ENCODE peak calls at places on chromosomes 11 and 22, in five cellular contexts. One of them, this sample, is unnamed.
A peak's percentile ranks its signal among the peaks of the same experiment; 100 is the strongest.

GRCh38 chr11:22707119-22707899 is 40.9 kb downstream of the GAS2 start:
- DNase-seq in sigmoid colon: no peak
- DNase-seq in A549: no peak
- DNase-seq in transverse colon: no peak
- DNase-seq in ovary: no peak
- DNase-seq in this sample: no peak

GRCh38 chr11:92453055-92453454 is 228.4 kb downstream of the FAT3 start:
- DNase-seq in ovary: no peak
- DNase-seq in A549: no peak
- DNase-seq in sigmoid colon: no peak
- DNase-seq in transverse colon: no peak
- DNase-seq in this sample: no peak

GRCh38 chr11:114889464-114890065 is 211.2 kb downstream of the NXPE2 start:
- DNase-seq in transverse colon: no peak
- DNase-seq in sigmoid colon: no peak
- DNase-seq in A549: no peak
- DNase-seq in ovary: no peak
- DNase-seq in this sample: no peak

GRCh38 chr11:86460461-86461404 is 86.0 kb downstream of the CCDC81 start:
- DNase-seq in A549: no peak
- DNase-seq in sigmoid colon: no peak
- DNase-seq in transverse colon: no peak
- DNase-seq in ovary: no peak
- DNase-seq in this sample: no peak

GRCh38 chr11:93568726-93569125 is 25.5 kb upstream of the SMCO4 start:
- DNase-seq in transverse colon: no peak
- DNase-seq in A549: no peak
- DNase-seq in sigmoid colon: no peak
- DNase-seq in ovary: no peak
- DNase-seq in this sample: no peak

GRCh38 chr11:122717264-122717867 is 61.8 kb downstream of the UBASH3B start:
- DNase-seq in ovary: no peak
- DNase-seq in A549: no peak
- DNase-seq in transverse colon: peak; percentile 64
- DNase-seq in sigmoid colon: no peak
- DNase-seq in this sample: no peak

GRCh38 chr22:47047321-47048122 is 285.1 kb downstream of the TBC1D22A start:
- DNase-seq in sigmoid colon: peak; percentile 41
- DNase-seq in transverse colon: no peak
- DNase-seq in ovary: no peak
- DNase-seq in A549: no peak
- DNase-seq in this sample: peak; percentile 45

GRCh38 chr11:76625787-76626186 is 44.8 kb downstream of the LRRC32 start:
- DNase-seq in transverse colon: no peak
- DNase-seq in A549: peak; percentile 16
- DNase-seq in ovary: no peak
- DNase-seq in sigmoid colon: no peak
- DNase-seq in this sample: no peak

GRCh38 chr11:47060807-47061206 is 115.9 kb downstream of the ARFGAP2 start:
- DNase-seq in transverse colon: no peak
- DNase-seq in A549: peak; percentile 31
- DNase-seq in ovary: no peak
- DNase-seq in sigmoid colon: no peak
- DNase-seq in this sample: no peak

GRCh38 chr11:82823635-82824614 is 76.3 kb downstream of the PRCP start:
- DNase-seq in ovary: no peak
- DNase-seq in transverse colon: no peak
- DNase-seq in A549: no peak
- DNase-seq in sigmoid colon: no peak
- DNase-seq in this sample: no peak

GRCh38 chr22:36252754-36253522 is at the start of gene APOL1:
- DNase-seq in transverse colon: peak; percentile 71
- DNase-seq in sigmoid colon: peak; percentile 85
- DNase-seq in A549: peak; percentile 19
- DNase-seq in ovary: peak; percentile 60
- DNase-seq in this sample: no peak

GRCh38 chr11:22173532-22173931 is 19.4 kb upstream of the ANO5 start:
- DNase-seq in sigmoid colon: no peak
- DNase-seq in transverse colon: no peak
- DNase-seq in A549: no peak
- DNase-seq in ovary: no peak
- DNase-seq in this sample: no peak

GRCh38 chr22:39351689-39352214 is 2.0 kb downstream of the SYNGR1 start:
- DNase-seq in transverse colon: no peak
- DNase-seq in sigmoid colon: no peak
- DNase-seq in A549: no peak
- DNase-seq in ovary: no peak
- DNase-seq in this sample: no peak

GRCh38 chr11:12963789-12964536 is 45.2 kb upstream of the RASSF10 start:
- DNase-seq in sigmoid colon: peak; percentile 73
- DNase-seq in transverse colon: peak; percentile 72
- DNase-seq in ovary: peak; percentile 60
- DNase-seq in A549: peak; percentile 70
- DNase-seq in this sample: peak; percentile 78

GRCh38 chr22:43094085-43094484 is 4.9 kb upstream of the TTLL1 start:
- DNase-seq in sigmoid colon: no peak
- DNase-seq in ovary: no peak
- DNase-seq in transverse colon: peak; percentile 62
- DNase-seq in A549: peak; percentile 60
- DNase-seq in this sample: no peak

GRCh38 chr22:39253427-39254070 is 8.8 kb upstream of the PDGFB start:
- DNase-seq in A549: peak; percentile 81
- DNase-seq in sigmoid colon: no peak
- DNase-seq in transverse colon: peak; percentile 38
- DNase-seq in ovary: peak; percentile 73
- DNase-seq in this sample: no peak

GRCh38 chr11:105297463-105297862 is 157.9 kb upstream of the CARD18 start:
- DNase-seq in sigmoid colon: no peak
- DNase-seq in A549: no peak
- DNase-seq in ovary: no peak
- DNase-seq in transverse colon: no peak
- DNase-seq in this sample: no peak

GRCh38 chr11:56207796-56208195 is 26.3 kb downstream of the OR5T2 start:
- DNase-seq in sigmoid colon: no peak
- DNase-seq in ovary: no peak
- DNase-seq in transverse colon: no peak
- DNase-seq in A549: no peak
- DNase-seq in this sample: no peak
- TF ChIP-seq EP300 in sigmoid colon: no peak
- TF ChIP-seq EP300 in ovary: no peak
- TF ChIP-seq EP300 in transverse colon: no peak
- TF ChIP-seq EP300 in A549: no peak
- TF ChIP-seq EP300 in this sample: no peak

DNA sequence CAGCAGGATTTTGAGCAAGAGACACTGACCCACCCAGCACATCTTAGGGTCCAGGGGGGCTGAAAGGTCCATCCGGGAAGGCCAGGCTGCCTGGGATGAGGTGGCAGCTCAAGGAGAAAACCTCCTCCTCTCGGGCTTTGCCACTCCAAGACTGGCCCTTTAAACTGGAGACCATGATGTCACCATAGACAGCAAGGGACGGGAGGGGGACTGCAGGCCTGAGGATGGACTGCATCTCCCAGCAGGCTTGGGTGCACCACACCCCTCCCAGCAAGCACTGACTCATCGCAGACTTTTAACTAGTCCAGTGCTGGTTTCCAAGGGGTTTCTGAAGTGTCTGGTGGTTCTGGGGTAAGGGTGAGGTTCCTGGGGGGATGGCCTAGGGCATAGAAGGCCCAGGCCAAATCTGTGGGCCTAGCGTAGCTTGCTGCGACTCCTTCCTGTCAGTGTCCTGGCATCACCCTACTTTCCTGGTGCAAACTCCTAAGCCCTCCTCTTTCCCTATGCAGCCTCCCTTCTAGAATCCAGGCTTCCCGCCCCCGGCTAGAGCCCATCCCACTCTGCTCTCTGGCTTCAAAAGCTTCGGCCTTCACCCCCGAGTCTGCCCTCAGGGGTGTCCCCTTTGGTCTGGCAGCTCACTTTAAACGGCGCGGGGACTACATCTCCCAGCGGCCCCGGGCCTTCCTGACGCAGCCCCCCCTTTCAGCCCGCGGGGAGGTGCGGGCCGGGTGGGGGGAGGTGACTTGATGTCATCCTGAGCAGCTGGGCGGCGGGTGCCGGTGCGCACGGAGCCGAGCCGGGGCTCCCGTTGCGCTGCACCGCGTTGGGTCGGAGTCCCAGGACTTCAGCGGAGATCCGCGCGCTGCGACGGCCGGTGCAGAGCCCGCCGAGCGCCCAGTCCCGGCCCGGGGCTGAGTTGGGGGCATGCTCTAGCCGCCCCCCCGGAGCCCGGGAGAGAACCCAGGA is at the start of gene PPP2R5B:
- DNase-seq in transverse colon: peak; percentile 96
- DNase-seq in sigmoid colon: peak; percentile 98
- DNase-seq in ovary: peak; percentile 90
- DNase-seq in A549: peak; percentile 93
- DNase-seq in this sample: peak; percentile 95
- TF ChIP-seq EP300 in transverse colon: no peak
- TF ChIP-seq EP300 in sigmoid colon: no peak
- TF ChIP-seq EP300 in ovary: peak; percentile 18
- TF ChIP-seq EP300 in A549: no peak
- TF ChIP-seq EP300 in this sample: no peak

GRCh38 chr11:88202498-88202897 is 27.3 kb upstream of the RAB38 start:
- DNase-seq in A549: no peak
- DNase-seq in transverse colon: no peak
- DNase-seq in ovary: no peak
- DNase-seq in sigmoid colon: no peak
- DNase-seq in this sample: no peak
- TF ChIP-seq EP300 in A549: no peak
- TF ChIP-seq EP300 in transverse colon: no peak
- TF ChIP-seq EP300 in ovary: no peak
- TF ChIP-seq EP300 in sigmoid colon: no peak
- TF ChIP-seq EP300 in this sample: no peak

DNA sequence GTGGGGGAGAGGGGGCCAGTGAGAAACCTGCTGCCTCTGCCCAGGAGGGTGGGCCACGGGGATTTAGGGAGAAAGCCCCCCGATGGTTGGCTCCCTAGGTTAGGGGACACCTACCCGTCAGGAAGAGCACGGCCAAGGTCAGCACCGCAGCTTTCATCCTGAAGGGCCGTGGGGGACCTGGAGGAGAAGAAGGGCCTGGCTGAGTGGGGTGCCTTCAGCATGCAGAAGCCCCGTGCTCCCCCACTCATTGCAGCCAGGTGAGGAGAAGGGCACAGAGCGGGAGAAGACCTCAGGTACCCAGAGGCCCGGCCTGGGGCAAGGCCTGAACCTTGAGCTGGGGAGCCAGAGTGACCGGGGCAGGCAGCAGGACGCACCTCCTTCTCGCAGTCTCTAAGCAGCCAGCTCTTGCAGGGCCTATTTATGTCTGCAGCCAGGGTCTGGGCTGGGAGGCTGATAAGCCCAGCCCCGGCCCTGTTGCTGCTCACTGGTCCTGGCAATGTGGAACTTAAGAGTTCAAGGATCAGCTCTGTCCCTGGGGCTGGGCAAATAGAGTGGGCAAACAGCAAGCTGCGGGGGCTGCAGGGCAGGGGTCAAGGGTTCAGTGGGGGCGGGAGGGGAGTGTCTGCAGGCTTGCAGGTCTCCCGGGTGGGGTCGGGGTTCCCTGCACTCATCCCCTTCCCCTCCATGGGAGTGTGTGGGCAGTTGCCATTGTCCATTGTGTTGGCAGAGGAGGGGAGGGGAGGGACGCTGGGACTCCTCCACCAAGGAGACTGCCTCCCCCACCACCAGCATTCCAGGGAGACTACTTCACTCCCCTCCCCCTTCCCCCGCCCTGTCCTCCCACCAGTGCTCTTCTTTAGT is at the start of gene APOA1:
- DNase-seq in A549: no peak
- DNase-seq in sigmoid colon: peak; percentile 42
- DNase-seq in transverse colon: no peak
- DNase-seq in ovary: peak; percentile 57
- DNase-seq in this sample: no peak
- TF ChIP-seq EP300 in A549: no peak
- TF ChIP-seq EP300 in sigmoid colon: no peak
- TF ChIP-seq EP300 in transverse colon: no peak
- TF ChIP-seq EP300 in ovary: no peak
- TF ChIP-seq EP300 in this sample: no peak

GRCh38 chr22:26512149-26512793 is at the start of gene TFIP11:
- DNase-seq in sigmoid colon: peak; percentile 96
- DNase-seq in A549: peak; percentile 88
- DNase-seq in ovary: peak; percentile 94
- DNase-seq in transverse colon: peak; percentile 96
- DNase-seq in this sample: peak; percentile 97
- TF ChIP-seq EP300 in sigmoid colon: no peak
- TF ChIP-seq EP300 in A549: no peak
- TF ChIP-seq EP300 in ovary: no peak
- TF ChIP-seq EP300 in transverse colon: no peak
- TF ChIP-seq EP300 in this sample: no peak

DNA sequence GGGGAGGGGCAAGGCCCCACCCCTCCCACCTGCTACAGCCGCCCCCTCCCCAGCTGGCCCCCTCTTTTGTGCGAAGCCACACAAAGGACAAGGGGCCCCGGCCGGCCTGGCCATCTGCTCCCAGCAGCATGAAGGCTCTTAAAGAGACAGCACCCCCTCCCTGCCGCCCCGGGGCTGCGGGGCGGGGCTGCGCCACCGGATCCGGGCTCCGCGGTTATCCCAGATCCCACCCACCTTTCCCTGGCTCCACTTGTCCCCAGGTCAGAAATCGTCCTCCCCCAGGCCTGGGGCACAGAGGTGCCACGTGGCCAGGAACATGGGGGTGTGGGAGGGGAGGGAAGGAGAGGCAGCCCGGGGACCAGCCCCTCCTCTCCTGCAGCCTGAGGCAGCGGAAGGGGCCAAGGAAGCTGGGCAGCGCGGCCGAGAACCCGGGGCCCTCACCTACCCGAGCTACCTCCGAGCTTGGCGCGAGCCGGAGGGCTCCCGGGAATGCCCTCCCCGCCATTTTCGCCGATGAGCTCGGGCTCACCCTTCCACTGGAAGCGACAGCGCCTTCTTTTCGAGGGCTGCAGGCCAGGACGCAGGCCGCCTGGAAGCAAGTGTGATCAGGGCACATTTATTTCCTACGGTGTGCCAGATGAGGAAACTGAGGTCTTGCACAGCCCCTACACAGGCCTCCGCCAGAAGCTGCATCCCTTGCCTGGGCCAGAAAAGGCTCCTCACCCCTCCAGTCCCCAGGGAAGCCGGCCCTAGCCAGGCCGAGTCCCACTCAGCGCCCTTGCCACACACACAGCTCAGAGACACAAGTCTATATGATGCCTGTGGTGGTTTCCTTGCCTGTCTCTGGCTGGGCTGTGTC is 2.5 kb upstream of the RCOR2 start:
- DNase-seq in ovary: peak; percentile 60
- DNase-seq in sigmoid colon: no peak
- DNase-seq in transverse colon: peak; percentile 50
- DNase-seq in A549: no peak
- DNase-seq in this sample: no peak
- TF ChIP-seq EP300 in ovary: no peak
- TF ChIP-seq EP300 in sigmoid colon: no peak
- TF ChIP-seq EP300 in transverse colon: no peak
- TF ChIP-seq EP300 in A549: no peak
- TF ChIP-seq EP300 in this sample: no peak

This sample was measured in suprapubic skin.